ENCODE peak calls at places on chromosomes 3 and 15, in seven cellular contexts. One of them, this sample, is unnamed.

GRCh38 chr15:96887730-96888129 is 557.2 kb downstream of the NR2F2 start:
- DNase-seq in NCI-H1092 treated with DMSO at 0.1 percent for 48 hours: no peak
- DNase-seq in NCI-H748 treated with DMSO at 0.1 percent for 48 hours: no peak
- DNase-seq in Daoy: peak; percentile 46
- DNase-seq in cardiac fibroblast: peak; percentile 58
- DNase-seq in posterior vena cava: no peak
- DNase-seq in activated T-helper 2 cell treated with anti-CD3 and anti-CD28 coated beads, Interferon-gamma antibody, Interleukin-2, Interleukin-4, amounts not matched to agents 10 μg/mL and 5 μg/mL and 100 μg/mL, durations not matched to agents 14 hours and 24 hours and 36 hours: no peak
- DNase-seq in this sample: no peak

GRCh38 chr3:103295974-103296570 is 861.3 kb downstream of the ZPLD1 start:
- DNase-seq in cardiac fibroblast: peak; percentile 9
- DNase-seq in Daoy: no peak
- DNase-seq in NCI-H748 treated with DMSO at 0.1 percent for 48 hours: peak; percentile 8
- DNase-seq in posterior vena cava: no peak
- DNase-seq in NCI-H1092 treated with DMSO at 0.1 percent for 48 hours: peak; percentile 1
- DNase-seq in activated T-helper 2 cell treated with anti-CD3 and anti-CD28 coated beads, Interferon-gamma antibody, Interleukin-2, Interleukin-4, amounts not matched to agents 10 μg/mL and 5 μg/mL and 100 μg/mL, durations not matched to agents 14 hours and 24 hours and 36 hours: no peak
- DNase-seq in this sample: peak; percentile 62

GRCh38 chr3:184502123-184502667 is 59.4 kb upstream of the EPHB3 start:
- DNase-seq in cardiac fibroblast: no peak
- DNase-seq in Daoy: no peak
- DNase-seq in activated T-helper 2 cell treated with anti-CD3 and anti-CD28 coated beads, Interferon-gamma antibody, Interleukin-2, Interleukin-4, amounts not matched to agents 10 μg/mL and 5 μg/mL and 100 μg/mL, durations not matched to agents 14 hours and 24 hours and 36 hours: no peak
- DNase-seq in NCI-H748 treated with DMSO at 0.1 percent for 48 hours: no peak
- DNase-seq in posterior vena cava: no peak
- DNase-seq in NCI-H1092 treated with DMSO at 0.1 percent for 48 hours: no peak
- DNase-seq in this sample: no peak

GRCh38 chr15:32852771-32853170 is 135.0 kb downstream of the GREM1 start:
- DNase-seq in Daoy: no peak
- DNase-seq in NCI-H748 treated with DMSO at 0.1 percent for 48 hours: no peak
- DNase-seq in cardiac fibroblast: no peak
- DNase-seq in posterior vena cava: no peak
- DNase-seq in activated T-helper 2 cell treated with anti-CD3 and anti-CD28 coated beads, Interferon-gamma antibody, Interleukin-2, Interleukin-4, amounts not matched to agents 10 μg/mL and 5 μg/mL and 100 μg/mL, durations not matched to agents 14 hours and 24 hours and 36 hours: no peak
- DNase-seq in NCI-H1092 treated with DMSO at 0.1 percent for 48 hours: no peak
- DNase-seq in this sample: no peak

GRCh38 chr3:120429921-120430361 is 20.9 kb downstream of the FSTL1 start:
- DNase-seq in cardiac fibroblast: peak; percentile 45
- DNase-seq in NCI-H748 treated with DMSO at 0.1 percent for 48 hours: no peak
- DNase-seq in activated T-helper 2 cell treated with anti-CD3 and anti-CD28 coated beads, Interferon-gamma antibody, Interleukin-2, Interleukin-4, amounts not matched to agents 10 μg/mL and 5 μg/mL and 100 μg/mL, durations not matched to agents 14 hours and 24 hours and 36 hours: no peak
- DNase-seq in NCI-H1092 treated with DMSO at 0.1 percent for 48 hours: no peak
- DNase-seq in posterior vena cava: no peak
- DNase-seq in Daoy: no peak
- DNase-seq in this sample: peak; percentile 68

GRCh38 chr3:97793415-97794019 is 28.3 kb upstream of the CRYBG3 start:
- DNase-seq in NCI-H1092 treated with DMSO at 0.1 percent for 48 hours: peak; percentile 71
- DNase-seq in posterior vena cava: no peak
- DNase-seq in Daoy: peak; percentile 49
- DNase-seq in cardiac fibroblast: peak; percentile 78
- DNase-seq in activated T-helper 2 cell treated with anti-CD3 and anti-CD28 coated beads, Interferon-gamma antibody, Interleukin-2, Interleukin-4, amounts not matched to agents 10 μg/mL and 5 μg/mL and 100 μg/mL, durations not matched to agents 14 hours and 24 hours and 36 hours: no peak
- DNase-seq in NCI-H748 treated with DMSO at 0.1 percent for 48 hours: peak; percentile 63
- DNase-seq in this sample: peak; percentile 85

GRCh38 chr15:74307827-74308642 is 59.4 kb downstream of the CYP11A1 start:
- DNase-seq in activated T-helper 2 cell treated with anti-CD3 and anti-CD28 coated beads, Interferon-gamma antibody, Interleukin-2, Interleukin-4, amounts not matched to agents 10 μg/mL and 5 μg/mL and 100 μg/mL, durations not matched to agents 14 hours and 24 hours and 36 hours: no peak
- DNase-seq in cardiac fibroblast: peak; percentile 76
- DNase-seq in NCI-H748 treated with DMSO at 0.1 percent for 48 hours: peak; percentile 44
- DNase-seq in NCI-H1092 treated with DMSO at 0.1 percent for 48 hours: peak; percentile 79
- DNase-seq in Daoy: peak; percentile 78
- DNase-seq in posterior vena cava: no peak
- DNase-seq in this sample: peak; percentile 91

GRCh38 chr15:80466543-80466942 is 62.4 kb downstream of the ARNT2 start:
- DNase-seq in cardiac fibroblast: no peak
- DNase-seq in NCI-H748 treated with DMSO at 0.1 percent for 48 hours: no peak
- DNase-seq in posterior vena cava: no peak
- DNase-seq in activated T-helper 2 cell treated with anti-CD3 and anti-CD28 coated beads, Interferon-gamma antibody, Interleukin-2, Interleukin-4, amounts not matched to agents 10 μg/mL and 5 μg/mL and 100 μg/mL, durations not matched to agents 14 hours and 24 hours and 36 hours: no peak
- DNase-seq in NCI-H1092 treated with DMSO at 0.1 percent for 48 hours: no peak
- DNase-seq in Daoy: no peak
- DNase-seq in this sample: no peak

GRCh38 chr3:5123937-5124336 is 1.8 kb downstream of the ARL8B start:
- DNase-seq in NCI-H1092 treated with DMSO at 0.1 percent for 48 hours: no peak
- DNase-seq in cardiac fibroblast: no peak
- DNase-seq in posterior vena cava: no peak
- DNase-seq in Daoy: no peak
- DNase-seq in activated T-helper 2 cell treated with anti-CD3 and anti-CD28 coated beads, Interferon-gamma antibody, Interleukin-2, Interleukin-4, amounts not matched to agents 10 μg/mL and 5 μg/mL and 100 μg/mL, durations not matched to agents 14 hours and 24 hours and 36 hours: no peak
- DNase-seq in NCI-H748 treated with DMSO at 0.1 percent for 48 hours: no peak
- DNase-seq in this sample: no peak

GRCh38 chr3:30751610-30752299 is 142.7 kb downstream of the GADL1 start:
- DNase-seq in NCI-H1092 treated with DMSO at 0.1 percent for 48 hours: peak; percentile 48
- DNase-seq in posterior vena cava: no peak
- DNase-seq in NCI-H748 treated with DMSO at 0.1 percent for 48 hours: no peak
- DNase-seq in cardiac fibroblast: peak; percentile 72
- DNase-seq in activated T-helper 2 cell treated with anti-CD3 and anti-CD28 coated beads, Interferon-gamma antibody, Interleukin-2, Interleukin-4, amounts not matched to agents 10 μg/mL and 5 μg/mL and 100 μg/mL, durations not matched to agents 14 hours and 24 hours and 36 hours: peak; percentile 24
- DNase-seq in Daoy: peak; percentile 19
- DNase-seq in this sample: peak; percentile 57

GRCh38 chr3:134363381-134363755 is 10.9 kb downstream of the AMOTL2 start:
- DNase-seq in NCI-H1092 treated with DMSO at 0.1 percent for 48 hours: no peak
- DNase-seq in cardiac fibroblast: no peak
- DNase-seq in Daoy: no peak
- DNase-seq in activated T-helper 2 cell treated with anti-CD3 and anti-CD28 coated beads, Interferon-gamma antibody, Interleukin-2, Interleukin-4, amounts not matched to agents 10 μg/mL and 5 μg/mL and 100 μg/mL, durations not matched to agents 14 hours and 24 hours and 36 hours: no peak
- DNase-seq in NCI-H748 treated with DMSO at 0.1 percent for 48 hours: no peak
- DNase-seq in posterior vena cava: no peak
- DNase-seq in this sample: no peak

GRCh38 chr3:49387721-49388120 is 24.1 kb downstream of the RHOA start:
- DNase-seq in NCI-H1092 treated with DMSO at 0.1 percent for 48 hours: no peak
- DNase-seq in Daoy: no peak
- DNase-seq in cardiac fibroblast: peak; percentile 64
- DNase-seq in activated T-helper 2 cell treated with anti-CD3 and anti-CD28 coated beads, Interferon-gamma antibody, Interleukin-2, Interleukin-4, amounts not matched to agents 10 μg/mL and 5 μg/mL and 100 μg/mL, durations not matched to agents 14 hours and 24 hours and 36 hours: no peak
- DNase-seq in posterior vena cava: no peak
- DNase-seq in NCI-H748 treated with DMSO at 0.1 percent for 48 hours: no peak
- DNase-seq in this sample: no peak

GRCh38 chr15:57611938-57612337 is 20.2 kb downstream of the MYZAP start:
- DNase-seq in activated T-helper 2 cell treated with anti-CD3 and anti-CD28 coated beads, Interferon-gamma antibody, Interleukin-2, Interleukin-4, amounts not matched to agents 10 μg/mL and 5 μg/mL and 100 μg/mL, durations not matched to agents 14 hours and 24 hours and 36 hours: no peak
- DNase-seq in posterior vena cava: no peak
- DNase-seq in NCI-H1092 treated with DMSO at 0.1 percent for 48 hours: no peak
- DNase-seq in NCI-H748 treated with DMSO at 0.1 percent for 48 hours: no peak
- DNase-seq in cardiac fibroblast: peak; percentile 51
- DNase-seq in Daoy: peak; percentile 40
- DNase-seq in this sample: peak; percentile 34